ENCODE peak calls at places on chromosomes 12 and 14, in ten cellular contexts. One of them, this sample, is unnamed.

GRCh38 chr12:92208613-92209121 is 63.0 kb upstream of the BTG1 start:
- DNase-seq in CD4-positive, alpha-beta memory T cell: peak; percentile 64
- DNase-seq in activated CD4-positive, CD25-positive, alpha-beta regulatory T cell: peak; percentile 5
- DNase-seq in stomach: no peak
- DNase-seq in amniotic epithelial cell: peak; percentile 67
- DNase-seq in non-pigmented ciliary epithelial cell: peak; percentile 55
- DNase-seq in GM23248: peak; percentile 72
- DNase-seq in mesothelial cell of epicardium: no peak
- DNase-seq in upper lobe of right lung: no peak
- DNase-seq in CD8-positive, alpha-beta memory T cell: no peak
- DNase-seq in this sample: peak; percentile 96

GRCh38 chr14:91555531-91555930 is 45.4 kb upstream of the PPP4R3A start:
- DNase-seq in CD4-positive, alpha-beta memory T cell: no peak
- DNase-seq in activated CD4-positive, CD25-positive, alpha-beta regulatory T cell: no peak
- DNase-seq in stomach: no peak
- DNase-seq in amniotic epithelial cell: no peak
- DNase-seq in non-pigmented ciliary epithelial cell: no peak
- DNase-seq in GM23248: no peak
- DNase-seq in mesothelial cell of epicardium: no peak
- DNase-seq in upper lobe of right lung: no peak
- DNase-seq in CD8-positive, alpha-beta memory T cell: no peak
- DNase-seq in this sample: no peak

GRCh38 chr12:108403952-108404351 is 64.8 kb upstream of the CMKLR1 start:
- DNase-seq in CD4-positive, alpha-beta memory T cell: no peak
- DNase-seq in activated CD4-positive, CD25-positive, alpha-beta regulatory T cell: no peak
- DNase-seq in stomach: no peak
- DNase-seq in amniotic epithelial cell: no peak
- DNase-seq in non-pigmented ciliary epithelial cell: no peak
- DNase-seq in GM23248: peak; percentile 14
- DNase-seq in mesothelial cell of epicardium: no peak
- DNase-seq in upper lobe of right lung: no peak
- DNase-seq in CD8-positive, alpha-beta memory T cell: no peak
- DNase-seq in this sample: no peak

GRCh38 chr12:94766397-94766796 is 116.0 kb upstream of the TMCC3 start:
- DNase-seq in CD4-positive, alpha-beta memory T cell: no peak
- DNase-seq in activated CD4-positive, CD25-positive, alpha-beta regulatory T cell: no peak
- DNase-seq in stomach: no peak
- DNase-seq in amniotic epithelial cell: no peak
- DNase-seq in non-pigmented ciliary epithelial cell: no peak
- DNase-seq in GM23248: no peak
- DNase-seq in mesothelial cell of epicardium: no peak
- DNase-seq in upper lobe of right lung: no peak
- DNase-seq in CD8-positive, alpha-beta memory T cell: no peak
- DNase-seq in this sample: no peak

GRCh38 chr12:80272516-80272915 is 171.5 kb upstream of the PTPRQ start:
- DNase-seq in CD4-positive, alpha-beta memory T cell: no peak
- DNase-seq in activated CD4-positive, CD25-positive, alpha-beta regulatory T cell: no peak
- DNase-seq in stomach: no peak
- DNase-seq in amniotic epithelial cell: no peak
- DNase-seq in non-pigmented ciliary epithelial cell: no peak
- DNase-seq in GM23248: no peak
- DNase-seq in mesothelial cell of epicardium: no peak
- DNase-seq in upper lobe of right lung: no peak
- DNase-seq in CD8-positive, alpha-beta memory T cell: no peak
- DNase-seq in this sample: no peak

GRCh38 chr14:23653046-23653445 is 16.9 kb downstream of the DHRS2 start:
- DNase-seq in CD4-positive, alpha-beta memory T cell: no peak
- DNase-seq in activated CD4-positive, CD25-positive, alpha-beta regulatory T cell: no peak
- DNase-seq in stomach: no peak
- DNase-seq in amniotic epithelial cell: peak; percentile 45
- DNase-seq in non-pigmented ciliary epithelial cell: no peak
- DNase-seq in GM23248: no peak
- DNase-seq in mesothelial cell of epicardium: no peak
- DNase-seq in upper lobe of right lung: no peak
- DNase-seq in CD8-positive, alpha-beta memory T cell: no peak
- DNase-seq in this sample: no peak

GRCh38 chr12:70553391-70553859 is 83.8 kb downstream of the PTPRB start:
- DNase-seq in CD4-positive, alpha-beta memory T cell: no peak
- DNase-seq in activated CD4-positive, CD25-positive, alpha-beta regulatory T cell: no peak
- DNase-seq in stomach: no peak
- DNase-seq in amniotic epithelial cell: no peak
- DNase-seq in non-pigmented ciliary epithelial cell: no peak
- DNase-seq in GM23248: no peak
- DNase-seq in mesothelial cell of epicardium: no peak
- DNase-seq in upper lobe of right lung: no peak
- DNase-seq in CD8-positive, alpha-beta memory T cell: no peak
- DNase-seq in this sample: no peak

GRCh38 chr12:6326316-6326959 is 15.4 kb downstream of the TNFRSF1A start:
- DNase-seq in CD4-positive, alpha-beta memory T cell: no peak
- DNase-seq in activated CD4-positive, CD25-positive, alpha-beta regulatory T cell: no peak
- DNase-seq in stomach: peak; percentile 46
- DNase-seq in amniotic epithelial cell: peak; percentile 65
- DNase-seq in non-pigmented ciliary epithelial cell: no peak
- DNase-seq in GM23248: peak; percentile 67
- DNase-seq in mesothelial cell of epicardium: no peak
- DNase-seq in upper lobe of right lung: no peak
- DNase-seq in CD8-positive, alpha-beta memory T cell: no peak
- DNase-seq in this sample: peak; percentile 69

GRCh38 chr12:46224401-46224800 is 44.4 kb downstream of the SLC38A1 start:
- DNase-seq in CD4-positive, alpha-beta memory T cell: no peak
- DNase-seq in activated CD4-positive, CD25-positive, alpha-beta regulatory T cell: no peak
- DNase-seq in stomach: no peak
- DNase-seq in amniotic epithelial cell: no peak
- DNase-seq in non-pigmented ciliary epithelial cell: no peak
- DNase-seq in GM23248: peak; percentile 94
- DNase-seq in mesothelial cell of epicardium: no peak
- DNase-seq in upper lobe of right lung: no peak
- DNase-seq in CD8-positive, alpha-beta memory T cell: no peak
- DNase-seq in this sample: no peak

GRCh38 chr12:130166306-130166705 is 4.0 kb downstream of the FZD10 start:
- DNase-seq in CD4-positive, alpha-beta memory T cell: no peak
- DNase-seq in activated CD4-positive, CD25-positive, alpha-beta regulatory T cell: no peak
- DNase-seq in stomach: peak; percentile 5
- DNase-seq in amniotic epithelial cell: no peak
- DNase-seq in non-pigmented ciliary epithelial cell: no peak
- DNase-seq in GM23248: no peak
- DNase-seq in mesothelial cell of epicardium: peak; percentile 33
- DNase-seq in upper lobe of right lung: no peak
- DNase-seq in CD8-positive, alpha-beta memory T cell: no peak
- DNase-seq in this sample: no peak

GRCh38 chr12:65741662-65742480 is 82.4 kb upstream of the HMGA2 start:
- DNase-seq in CD4-positive, alpha-beta memory T cell: no peak
- DNase-seq in activated CD4-positive, CD25-positive, alpha-beta regulatory T cell: no peak
- DNase-seq in stomach: no peak
- DNase-seq in amniotic epithelial cell: peak; percentile 24
- DNase-seq in non-pigmented ciliary epithelial cell: no peak
- DNase-seq in GM23248: peak; percentile 79
- DNase-seq in mesothelial cell of epicardium: peak; percentile 81
- DNase-seq in upper lobe of right lung: no peak
- DNase-seq in CD8-positive, alpha-beta memory T cell: no peak
- DNase-seq in this sample: no peak